ENCODE peak calls at places on chromosomes 3 and 15, in five cellular contexts. E is iPS-NIHi11; F is GM23338; U is NCI-H1092; T is CD4-positive, alpha-beta T cell. D is an unnamed sample.

GRCh38 chr3:140709751-140710150 is 31.9 kb downstream of the TRIM42 start:
- DNase-seq in E (no peak), F (no peak), U (no peak), T (no peak), D (no peak)

GRCh38 chr15:22955544-22956085 is 24.6 kb downstream of the CYFIP1 start:
- DNase-seq in E (no peak), F (no peak), U (no peak), T (no peak), D (no peak)

GRCh38 chr3:164806188-164806587 is 272.1 kb downstream of the SI start:
- DNase-seq in E (no peak), F (peak; percentile 16), U (no peak), T (no peak), D (no peak)

GRCh38 chr3:144189044-144189443 is 217.4 kb downstream of the DIPK2A start:
- DNase-seq in E (no peak), F (peak; percentile 8), U (no peak), T (no peak), D (peak; percentile 67)

GRCh38 chr15:42062284-42062806 is 32.0 kb downstream of the PLA2G4D start:
- DNase-seq in E (no peak), F (no peak), U (no peak), T (no peak), D (peak; percentile 41)

GRCh38 chr15:71055461-71055860 is 59.8 kb upstream of the THSD4 start:
- DNase-seq in E (no peak), F (no peak), U (no peak), T (no peak), D (no peak)

GRCh38 chr3:193959861-193960260 is 176.1 kb upstream of the HES1 start:
- DNase-seq in E (no peak), F (no peak), U (no peak), T (no peak), D (no peak)

GRCh38 chr15:90571063-90571541 is 41.4 kb downstream of the CRTC3 start:
- DNase-seq in E (no peak), F (no peak), U (no peak), T (no peak), D (peak; percentile 85)

GRCh38 chr3:71930056-71930991 is 145.4 kb upstream of the PROK2 start:
- DNase-seq in E (peak; percentile 67), F (peak; percentile 82), U (no peak), T (no peak), D (peak; percentile 71)

GRCh38 chr3:156339491-156339890 is 215.4 kb downstream of the SSR3 start:
- DNase-seq in E (no peak), F (no peak), U (no peak), T (no peak), D (no peak)